ENCODE peak calls at places on chromosome 10, in nine cellular contexts. T, C, N, X, B, E, W, U and S are unnamed samples.

GRCh38 chr10:132687893-132688579 is 97.9 kb downstream of the NKX6-2 start:
- DNase-seq in T (no peak), C (no peak), N (no peak), X (no peak), B (no peak), E (no peak), W (no peak), U (no peak), S (no peak)

GRCh38 chr10:17047908-17048307 is 81.7 kb downstream of the CUBN start:
- DNase-seq in T (no peak), C (no peak), N (no peak), X (no peak), B (no peak), E (no peak), W (no peak), U (no peak), S (no peak)

GRCh38 chr10:86711957-86712708 is 43.8 kb downstream of the LDB3 start:
- DNase-seq in T (no peak), C (no peak), N (peak), X (no peak), B (no peak), E (peak), W (peak), U (peak), S (peak)

GRCh38 chr10:58513189-58514101 is 773 bp downstream of the BICC1 start:
- DNase-seq in T (peak), C (peak), N (peak), X (no peak), B (peak), E (peak), W (peak), U (no peak), S (no peak)

GRCh38 chr10:29834990-29835569 is 200.3 kb upstream of the SVIL start:
- DNase-seq in T (peak), C (no peak), N (no peak), X (no peak), B (no peak), E (no peak), W (no peak), U (no peak), S (no peak)

GRCh38 chr10:83083866-83084265 is 1055.4 kb upstream of the GHITM start:
- DNase-seq in T (no peak), C (no peak), N (no peak), X (no peak), B (no peak), E (no peak), W (no peak), U (no peak), S (no peak)

GRCh38 chr10:78727728-78728127 is 341.0 kb upstream of the ZMIZ1 start:
- DNase-seq in T (no peak), C (peak), N (no peak), X (no peak), B (no peak), E (peak), W (no peak), U (no peak), S (no peak)

GRCh38 chr10:71268247-71268691 is 50.8 kb upstream of the SLC29A3 start:
- DNase-seq in T (peak), C (peak), N (peak), X (no peak), B (no peak), E (no peak), W (peak), U (no peak), S (no peak)

GRCh38 chr10:58909881-58910280 is 266.6 kb upstream of the PHYHIPL start:
- DNase-seq in T (peak), C (no peak), N (no peak), X (no peak), B (no peak), E (no peak), W (no peak), U (no peak), S (no peak)

GRCh38 chr10:7908541-7909210 is 90.4 kb downstream of the TAF3 start:
- DNase-seq in T (no peak), C (peak), N (no peak), X (no peak), B (peak), E (no peak), W (no peak), U (no peak), S (no peak)

GRCh38 chr10:108365541-108365940 is 1201.0 kb upstream of the SORCS1 start:
- DNase-seq in T (no peak), C (no peak), N (no peak), X (no peak), B (no peak), E (no peak), W (no peak), U (no peak), S (no peak)

GRCh38 chr10:80477813-80478212 is 23.7 kb downstream of the TSPAN14 start:
- DNase-seq in T (peak), C (no peak), N (no peak), X (peak), B (no peak), E (no peak), W (no peak), U (no peak), S (no peak)

GRCh38 chr10:106387063-106387462 is 777.4 kb downstream of the SORCS1 start:
- DNase-seq in T (peak), C (no peak), N (no peak), X (no peak), B (peak), E (no peak), W (no peak), U (no peak), S (no peak)

GRCh38 chr10:69179089-69179742 is 818 bp upstream of the SUPV3L1 start:
- DNase-seq in T (peak), C (peak), N (peak), X (no peak), B (no peak), E (peak), W (no peak), U (no peak), S (no peak)

GRCh38 chr10:5105626-5106025 is 11.4 kb downstream of the AKR1C3 start:
- DNase-seq in T (peak), C (no peak), N (no peak), X (no peak), B (no peak), E (no peak), W (no peak), U (no peak), S (no peak)

GRCh38 chr10:123966896-123967231 is 75.3 kb upstream of the CPXM2 start:
- DNase-seq in T (peak), C (no peak), N (no peak), X (no peak), B (no peak), E (no peak), W (no peak), U (no peak), S (no peak)

GRCh38 chr10:88541116-88541626 is 41.9 kb downstream of the RNLS start:
- DNase-seq in T (no peak), C (no peak), N (no peak), X (no peak), B (no peak), E (no peak), W (no peak), U (no peak), S (no peak)

GRCh38 chr10:101597036-101597435 is 8.9 kb downstream of the DPCD start:
- DNase-seq in T (no peak), C (no peak), N (peak), X (no peak), B (no peak), E (no peak), W (no peak), U (no peak), S (no peak)

GRCh38 chr10:49162761-49163160 is 25.4 kb downstream of the TMEM273 start:
- DNase-seq in T (no peak), C (no peak), N (no peak), X (no peak), B (no peak), E (no peak), W (no peak), U (no peak), S (no peak)

GRCh38 chr10:119290301-119291036 is 83.1 kb downstream of the GRK5 start:
- DNase-seq in T (peak), C (no peak), N (no peak), X (no peak), B (no peak), E (no peak), W (peak), U (no peak), S (no peak)

GRCh38 chr10:125355657-125356056 is 195.3 kb upstream of the CTBP2 start:
- DNase-seq in T (no peak), C (no peak), N (no peak), X (no peak), B (peak), E (no peak), W (no peak), U (no peak), S (no peak)

GRCh38 chr10:131041361-131041916 is 270.1 kb downstream of the TCERG1L start:
- DNase-seq in T (no peak), C (no peak), N (no peak), X (no peak), B (no peak), E (no peak), W (no peak), U (no peak), S (no peak)

DNA sequence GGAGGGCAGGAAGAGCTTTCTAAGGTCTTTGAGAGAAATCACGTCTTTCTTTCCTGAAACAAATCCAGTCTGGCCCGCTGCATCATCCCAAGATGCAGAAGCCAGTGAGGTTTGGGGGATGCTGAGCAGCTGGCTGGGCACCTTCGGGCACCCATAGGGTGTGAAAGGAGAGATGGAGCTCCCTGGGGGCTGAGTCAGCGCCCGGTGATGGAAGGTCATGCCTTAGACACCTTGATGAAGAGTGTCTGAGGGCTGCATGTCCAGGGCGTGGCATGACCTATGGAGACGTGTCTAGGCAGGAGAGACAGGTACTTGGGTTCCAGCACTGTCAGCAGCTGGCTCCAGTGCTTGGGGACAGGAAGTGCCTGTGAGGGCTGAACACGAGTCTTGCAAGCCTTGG is 88.3 kb downstream of the GOLGA7B start:
- DNase-seq in T (no peak), C (no peak), N (no peak), X (no peak), B (no peak), E (no peak), W (no peak), U (no peak), S (no peak)
- TF ChIP-seq EZH2phosphoT487 in T (no peak), C (no peak), N (no peak), X (no peak), B (no peak), E (no peak), W (no peak), U (no peak), S (no peak)

DNA sequence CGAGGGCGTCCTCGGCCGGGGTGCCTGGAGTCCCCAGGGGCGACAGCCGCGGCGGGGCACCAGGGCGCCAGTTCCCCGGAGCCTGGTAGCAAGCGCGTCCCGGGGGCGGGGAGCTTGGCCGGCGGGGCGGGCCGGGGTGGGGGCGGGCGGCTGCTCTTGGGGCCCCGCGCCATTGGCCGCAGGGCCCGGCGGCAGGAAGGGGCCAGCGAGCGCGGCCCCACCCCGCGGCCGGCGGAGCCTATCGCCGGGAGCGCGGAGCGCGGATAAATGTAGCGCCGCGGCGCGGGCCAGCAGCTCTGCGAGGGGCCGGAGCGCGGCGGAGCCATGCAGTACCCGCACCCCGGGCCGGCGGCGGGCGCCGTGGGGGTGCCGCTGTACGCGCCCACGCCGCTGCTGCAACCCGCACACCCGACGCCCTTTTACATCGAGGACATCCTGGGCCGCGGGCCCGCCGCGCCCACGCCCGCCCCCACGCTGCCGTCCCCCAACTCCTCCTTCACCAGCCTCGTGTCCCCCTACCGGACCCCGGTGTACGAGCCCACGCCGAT is at the start of gene HHEX:
- DNase-seq in T (peak), C (peak), N (peak), X (peak), B (peak), E (peak), W (no peak), U (peak), S (peak)
- TF ChIP-seq EZH2phosphoT487 in T (no peak), C (no peak), N (no peak), X (no peak), B (no peak), E (no peak), W (no peak), U (no peak), S (no peak)

DNA sequence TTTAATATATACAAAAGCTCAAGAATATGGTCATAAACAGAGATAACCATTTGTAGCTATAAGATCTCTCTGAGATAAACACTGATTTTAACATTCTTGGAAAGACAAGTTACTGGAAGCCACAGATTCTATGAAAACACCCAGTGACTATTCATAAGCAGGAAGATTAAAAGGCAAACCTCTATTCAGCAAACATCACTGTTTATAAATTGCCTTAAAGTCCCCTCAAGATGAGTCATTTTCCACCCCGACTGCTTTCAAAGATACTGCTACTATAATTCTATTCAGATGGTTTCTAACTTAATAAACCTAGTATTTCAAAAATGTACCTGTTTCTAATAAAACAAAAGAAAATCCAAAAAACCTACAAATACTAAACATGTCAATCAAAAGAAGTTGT is 21.0 kb downstream of the TM9SF3 start:
- DNase-seq in T (peak), C (no peak), N (no peak), X (no peak), B (peak), E (peak), W (no peak), U (no peak), S (no peak)
- TF ChIP-seq EZH2phosphoT487 in T (no peak), C (no peak), N (no peak), X (no peak), B (no peak), E (no peak), W (no peak), U (no peak), S (no peak)

GRCh38 chr10:91635401-91636400 is 2.8 kb upstream of the PPP1R3C start:
- DNase-seq in T (peak), C (peak), N (peak), X (peak), B (peak), E (peak), W (peak), U (peak), S (peak)
- TF ChIP-seq EZH2phosphoT487 in T (no peak), C (no peak), N (no peak), X (no peak), B (no peak), E (no peak), W (no peak), U (no peak), S (no peak)

GRCh38 chr10:99292159-99292558 is 37.0 kb upstream of the CNNM1 start:
- DNase-seq in T (peak), C (peak), N (no peak), X (no peak), B (peak), E (no peak), W (no peak), U (no peak), S (no peak)

GRCh38 chr10:99297033-99297432 is 32.1 kb upstream of the CNNM1 start:
- DNase-seq in T (no peak), C (no peak), N (no peak), X (no peak), B (no peak), E (peak), W (peak), U (no peak), S (no peak)

DNA sequence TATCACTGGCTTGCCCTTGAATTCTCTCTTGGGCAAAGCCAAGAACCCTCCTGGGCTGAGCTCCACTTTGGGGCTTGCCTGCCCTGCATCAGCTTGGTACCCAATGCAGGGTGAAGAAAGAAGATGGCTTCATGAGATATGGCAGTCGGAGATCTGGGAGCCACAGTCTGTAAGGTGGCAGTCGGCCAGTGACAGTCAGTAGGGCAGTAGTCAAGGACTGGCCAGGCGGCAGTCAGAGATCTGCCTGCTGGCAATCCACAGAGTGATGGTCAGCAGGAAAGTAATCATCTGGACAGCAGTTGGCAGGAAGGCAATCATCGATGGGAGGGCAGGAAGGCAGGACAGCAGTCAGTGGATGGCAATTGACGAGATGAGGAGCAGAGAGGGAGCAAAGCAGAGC is 32.6 kb upstream of the CNNM1 start:
- DNase-seq in T (no peak), C (no peak), N (no peak), X (no peak), B (no peak), E (peak), W (no peak), U (no peak), S (no peak)
- TF ChIP-seq EZH2phosphoT487 in T (no peak), C (no peak), N (no peak), X (no peak), B (no peak), E (no peak), W (no peak), U (no peak), S (no peak)

DNA sequence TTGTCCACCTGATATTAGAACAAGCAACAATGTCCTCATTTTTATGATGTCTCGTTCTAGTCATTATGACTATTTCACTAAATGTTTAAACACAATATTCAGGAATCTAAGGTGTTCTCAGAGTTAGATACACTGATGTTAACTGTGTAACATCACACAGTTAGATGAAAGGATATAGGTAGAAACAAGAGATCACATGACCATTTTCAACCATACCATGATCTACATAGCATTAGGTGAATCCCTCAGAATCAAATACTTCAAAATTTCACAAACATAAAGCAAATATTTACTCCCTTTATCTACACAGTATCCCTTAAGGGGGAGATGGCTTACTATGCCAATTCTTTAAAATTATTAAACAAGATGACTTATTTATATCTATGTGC is 90.3 kb downstream of the ANK3 start:
- DNase-seq in T (no peak), C (no peak), N (no peak), X (no peak), B (no peak), E (no peak), W (no peak), U (no peak), S (no peak)
- TF ChIP-seq EZH2phosphoT487 in T (no peak), C (no peak), N (no peak), X (no peak), B (no peak), E (no peak), W (no peak), U (no peak), S (no peak)

DNA sequence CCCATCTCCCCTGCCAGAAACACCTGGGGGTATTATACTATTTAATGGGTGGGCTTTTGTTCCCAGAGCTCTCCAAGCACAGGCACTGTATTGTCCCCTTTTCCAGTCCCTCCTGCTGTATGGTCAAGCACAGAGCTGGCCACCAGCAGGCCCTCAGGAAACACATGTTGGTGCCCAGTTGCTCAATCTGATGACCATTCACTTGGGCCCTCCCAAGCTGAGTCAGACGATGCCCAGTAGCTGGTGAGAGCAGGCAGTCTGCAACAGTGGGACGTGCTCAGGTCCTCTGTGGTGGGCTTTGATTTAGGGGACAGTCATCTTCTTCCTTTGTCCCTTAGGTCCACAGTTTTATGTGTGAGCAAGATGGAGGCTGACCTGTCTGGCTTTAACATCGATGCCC is 11.8 kb downstream of the SFXN2 start:
- DNase-seq in T (peak), C (no peak), N (no peak), X (no peak), B (no peak), E (no peak), W (no peak), U (no peak), S (no peak)
- TF ChIP-seq EZH2phosphoT487 in T (no peak), C (no peak), N (no peak), X (no peak), B (no peak), E (no peak), W (no peak), U (no peak), S (no peak)